ENCODE peak calls at places on chromosomes 4 and X, in ten cellular contexts. One of them, this sample, is unnamed.

GRCh38 chrX:107659768-107660167 is 31.5 kb downstream of the PRPS1 start:
- DNase-seq in astrocyte of the spinal cord: peak; percentile 62
- DNase-seq in activated T-helper 1 cell treated with Interleukin-2 at 50 U/mL for 16 hours: no peak
- DNase-seq in gastrocnemius medialis: no peak
- DNase-seq in left lung: no peak
- DNase-seq in central memory CD4-positive, alpha-beta T cell: peak; percentile 42
- DNase-seq in H9: no peak
- DNase-seq in adrenal gland: no peak
- DNase-seq in stimulated activated CD4-positive, alpha-beta T cell treated with anti-CD3 and anti-CD28 coated beads, Interleukin-4, amount 100 ng/mL, for 48 hours: no peak
- DNase-seq in activated CD8-positive, alpha-beta memory T cell treated with anti-CD3 and anti-CD28 coated beads for 1 hour: no peak
- DNase-seq in this sample: no peak

GRCh38 chr4:185304944-185305690 is 90.6 kb downstream of the LRP2BP start:
- DNase-seq in astrocyte of the spinal cord: peak; percentile 29
- DNase-seq in activated T-helper 1 cell treated with Interleukin-2 at 50 U/mL for 16 hours: no peak
- DNase-seq in gastrocnemius medialis: no peak
- DNase-seq in left lung: no peak
- DNase-seq in central memory CD4-positive, alpha-beta T cell: no peak
- DNase-seq in H9: peak; percentile 69
- DNase-seq in adrenal gland: no peak
- DNase-seq in stimulated activated CD4-positive, alpha-beta T cell treated with anti-CD3 and anti-CD28 coated beads, Interleukin-4, amount 100 ng/mL, for 48 hours: no peak
- DNase-seq in activated CD8-positive, alpha-beta memory T cell treated with anti-CD3 and anti-CD28 coated beads for 1 hour: no peak
- DNase-seq in this sample: peak; percentile 16

GRCh38 chrX:19747672-19748610 is 139.5 kb downstream of the SH3KBP1 start:
- DNase-seq in astrocyte of the spinal cord: no peak
- DNase-seq in activated T-helper 1 cell treated with Interleukin-2 at 50 U/mL for 16 hours: peak; percentile 68
- DNase-seq in gastrocnemius medialis: no peak
- DNase-seq in left lung: peak; percentile 58
- DNase-seq in central memory CD4-positive, alpha-beta T cell: peak; percentile 84
- DNase-seq in H9: no peak
- DNase-seq in adrenal gland: no peak
- DNase-seq in stimulated activated CD4-positive, alpha-beta T cell treated with anti-CD3 and anti-CD28 coated beads, Interleukin-4, amount 100 ng/mL, for 48 hours: peak; percentile 31
- DNase-seq in activated CD8-positive, alpha-beta memory T cell treated with anti-CD3 and anti-CD28 coated beads for 1 hour: peak; percentile 38
- DNase-seq in this sample: peak; percentile 48

GRCh38 chrX:39577206-39577605 is 520.6 kb downstream of the BCOR start:
- DNase-seq in astrocyte of the spinal cord: peak; percentile 15
- DNase-seq in activated T-helper 1 cell treated with Interleukin-2 at 50 U/mL for 16 hours: no peak
- DNase-seq in gastrocnemius medialis: no peak
- DNase-seq in left lung: no peak
- DNase-seq in central memory CD4-positive, alpha-beta T cell: no peak
- DNase-seq in H9: no peak
- DNase-seq in adrenal gland: no peak
- DNase-seq in stimulated activated CD4-positive, alpha-beta T cell treated with anti-CD3 and anti-CD28 coated beads, Interleukin-4, amount 100 ng/mL, for 48 hours: no peak
- DNase-seq in activated CD8-positive, alpha-beta memory T cell treated with anti-CD3 and anti-CD28 coated beads for 1 hour: no peak
- DNase-seq in this sample: no peak

GRCh38 chr4:161564230-161564834 is 599.5 kb downstream of the FSTL5 start:
- DNase-seq in astrocyte of the spinal cord: peak; percentile 44
- DNase-seq in activated T-helper 1 cell treated with Interleukin-2 at 50 U/mL for 16 hours: no peak
- DNase-seq in gastrocnemius medialis: no peak
- DNase-seq in left lung: no peak
- DNase-seq in central memory CD4-positive, alpha-beta T cell: no peak
- DNase-seq in H9: no peak
- DNase-seq in adrenal gland: no peak
- DNase-seq in stimulated activated CD4-positive, alpha-beta T cell treated with anti-CD3 and anti-CD28 coated beads, Interleukin-4, amount 100 ng/mL, for 48 hours: no peak
- DNase-seq in activated CD8-positive, alpha-beta memory T cell treated with anti-CD3 and anti-CD28 coated beads for 1 hour: no peak
- DNase-seq in this sample: no peak

GRCh38 chr4:101187837-101188236 is 159.5 kb downstream of the PPP3CA start:
- DNase-seq in astrocyte of the spinal cord: no peak
- DNase-seq in activated T-helper 1 cell treated with Interleukin-2 at 50 U/mL for 16 hours: no peak
- DNase-seq in gastrocnemius medialis: no peak
- DNase-seq in left lung: no peak
- DNase-seq in central memory CD4-positive, alpha-beta T cell: no peak
- DNase-seq in H9: no peak
- DNase-seq in adrenal gland: no peak
- DNase-seq in stimulated activated CD4-positive, alpha-beta T cell treated with anti-CD3 and anti-CD28 coated beads, Interleukin-4, amount 100 ng/mL, for 48 hours: no peak
- DNase-seq in activated CD8-positive, alpha-beta memory T cell treated with anti-CD3 and anti-CD28 coated beads for 1 hour: no peak
- DNase-seq in this sample: no peak

GRCh38 chrX:80841259-80841658 is 31.6 kb upstream of the BRWD3 start:
- DNase-seq in astrocyte of the spinal cord: no peak
- DNase-seq in activated T-helper 1 cell treated with Interleukin-2 at 50 U/mL for 16 hours: no peak
- DNase-seq in gastrocnemius medialis: no peak
- DNase-seq in left lung: no peak
- DNase-seq in central memory CD4-positive, alpha-beta T cell: no peak
- DNase-seq in H9: no peak
- DNase-seq in adrenal gland: no peak
- DNase-seq in stimulated activated CD4-positive, alpha-beta T cell treated with anti-CD3 and anti-CD28 coated beads, Interleukin-4, amount 100 ng/mL, for 48 hours: no peak
- DNase-seq in activated CD8-positive, alpha-beta memory T cell treated with anti-CD3 and anti-CD28 coated beads for 1 hour: no peak
- DNase-seq in this sample: no peak

GRCh38 chr4:83556836-83557235 is 20.9 kb downstream of the GPAT3 start:
- DNase-seq in astrocyte of the spinal cord: no peak
- DNase-seq in activated T-helper 1 cell treated with Interleukin-2 at 50 U/mL for 16 hours: no peak
- DNase-seq in gastrocnemius medialis: no peak
- DNase-seq in left lung: no peak
- DNase-seq in central memory CD4-positive, alpha-beta T cell: no peak
- DNase-seq in H9: no peak
- DNase-seq in adrenal gland: no peak
- DNase-seq in stimulated activated CD4-positive, alpha-beta T cell treated with anti-CD3 and anti-CD28 coated beads, Interleukin-4, amount 100 ng/mL, for 48 hours: no peak
- DNase-seq in activated CD8-positive, alpha-beta memory T cell treated with anti-CD3 and anti-CD28 coated beads for 1 hour: no peak
- DNase-seq in this sample: no peak

GRCh38 chr4:187993827-187994226 is 1.7 kb upstream of the ZFP42 start:
- DNase-seq in astrocyte of the spinal cord: no peak
- DNase-seq in activated T-helper 1 cell treated with Interleukin-2 at 50 U/mL for 16 hours: no peak
- DNase-seq in gastrocnemius medialis: no peak
- DNase-seq in left lung: no peak
- DNase-seq in central memory CD4-positive, alpha-beta T cell: no peak
- DNase-seq in H9: peak; percentile 72
- DNase-seq in adrenal gland: no peak
- DNase-seq in stimulated activated CD4-positive, alpha-beta T cell treated with anti-CD3 and anti-CD28 coated beads, Interleukin-4, amount 100 ng/mL, for 48 hours: no peak
- DNase-seq in activated CD8-positive, alpha-beta memory T cell treated with anti-CD3 and anti-CD28 coated beads for 1 hour: no peak
- DNase-seq in this sample: no peak

GRCh38 chr4:151530230-151530629 is 121.3 kb downstream of the FHIP1A start:
- DNase-seq in astrocyte of the spinal cord: peak; percentile 10
- DNase-seq in activated T-helper 1 cell treated with Interleukin-2 at 50 U/mL for 16 hours: no peak
- DNase-seq in gastrocnemius medialis: no peak
- DNase-seq in left lung: no peak
- DNase-seq in central memory CD4-positive, alpha-beta T cell: no peak
- DNase-seq in H9: no peak
- DNase-seq in adrenal gland: no peak
- DNase-seq in stimulated activated CD4-positive, alpha-beta T cell treated with anti-CD3 and anti-CD28 coated beads, Interleukin-4, amount 100 ng/mL, for 48 hours: no peak
- DNase-seq in activated CD8-positive, alpha-beta memory T cell treated with anti-CD3 and anti-CD28 coated beads for 1 hour: no peak
- DNase-seq in this sample: no peak

GRCh38 chrX:100864967-100865366 is 9.2 kb downstream of the NOX1 start:
- DNase-seq in astrocyte of the spinal cord: peak; percentile 48
- DNase-seq in activated T-helper 1 cell treated with Interleukin-2 at 50 U/mL for 16 hours: no peak
- DNase-seq in gastrocnemius medialis: no peak
- DNase-seq in left lung: no peak
- DNase-seq in central memory CD4-positive, alpha-beta T cell: no peak
- DNase-seq in H9: no peak
- DNase-seq in adrenal gland: peak; percentile 17
- DNase-seq in stimulated activated CD4-positive, alpha-beta T cell treated with anti-CD3 and anti-CD28 coated beads, Interleukin-4, amount 100 ng/mL, for 48 hours: no peak
- DNase-seq in activated CD8-positive, alpha-beta memory T cell treated with anti-CD3 and anti-CD28 coated beads for 1 hour: no peak
- DNase-seq in this sample: no peak

GRCh38 chrX:39957816-39958561 is 139.8 kb downstream of the BCOR start:
- DNase-seq in astrocyte of the spinal cord: no peak
- DNase-seq in activated T-helper 1 cell treated with Interleukin-2 at 50 U/mL for 16 hours: no peak
- DNase-seq in gastrocnemius medialis: no peak
- DNase-seq in left lung: no peak
- DNase-seq in central memory CD4-positive, alpha-beta T cell: no peak
- DNase-seq in H9: no peak
- DNase-seq in adrenal gland: no peak
- DNase-seq in stimulated activated CD4-positive, alpha-beta T cell treated with anti-CD3 and anti-CD28 coated beads, Interleukin-4, amount 100 ng/mL, for 48 hours: no peak
- DNase-seq in activated CD8-positive, alpha-beta memory T cell treated with anti-CD3 and anti-CD28 coated beads for 1 hour: no peak
- DNase-seq in this sample: no peak

GRCh38 chr4:172232966-172233365 is 419.8 kb downstream of the GALNTL6 start:
- DNase-seq in astrocyte of the spinal cord: no peak
- DNase-seq in activated T-helper 1 cell treated with Interleukin-2 at 50 U/mL for 16 hours: no peak
- DNase-seq in gastrocnemius medialis: no peak
- DNase-seq in left lung: peak; percentile 1
- DNase-seq in central memory CD4-positive, alpha-beta T cell: no peak
- DNase-seq in H9: peak; percentile 57
- DNase-seq in adrenal gland: no peak
- DNase-seq in stimulated activated CD4-positive, alpha-beta T cell treated with anti-CD3 and anti-CD28 coated beads, Interleukin-4, amount 100 ng/mL, for 48 hours: no peak
- DNase-seq in activated CD8-positive, alpha-beta memory T cell treated with anti-CD3 and anti-CD28 coated beads for 1 hour: no peak
- DNase-seq in this sample: no peak

GRCh38 chr4:18318682-18319410 is 297.3 kb upstream of the LCORL start:
- DNase-seq in astrocyte of the spinal cord: no peak
- DNase-seq in activated T-helper 1 cell treated with Interleukin-2 at 50 U/mL for 16 hours: no peak
- DNase-seq in gastrocnemius medialis: no peak
- DNase-seq in left lung: peak; percentile 75
- DNase-seq in central memory CD4-positive, alpha-beta T cell: no peak
- DNase-seq in H9: no peak
- DNase-seq in adrenal gland: peak; percentile 83
- DNase-seq in stimulated activated CD4-positive, alpha-beta T cell treated with anti-CD3 and anti-CD28 coated beads, Interleukin-4, amount 100 ng/mL, for 48 hours: no peak
- DNase-seq in activated CD8-positive, alpha-beta memory T cell treated with anti-CD3 and anti-CD28 coated beads for 1 hour: no peak
- DNase-seq in this sample: no peak

GRCh38 chr4:73404457-73404856 is 370 bp downstream of the ALB start:
- DNase-seq in astrocyte of the spinal cord: no peak
- DNase-seq in activated T-helper 1 cell treated with Interleukin-2 at 50 U/mL for 16 hours: no peak
- DNase-seq in gastrocnemius medialis: no peak
- DNase-seq in left lung: no peak
- DNase-seq in central memory CD4-positive, alpha-beta T cell: no peak
- DNase-seq in H9: no peak
- DNase-seq in adrenal gland: no peak
- DNase-seq in stimulated activated CD4-positive, alpha-beta T cell treated with anti-CD3 and anti-CD28 coated beads, Interleukin-4, amount 100 ng/mL, for 48 hours: no peak
- DNase-seq in activated CD8-positive, alpha-beta memory T cell treated with anti-CD3 and anti-CD28 coated beads for 1 hour: no peak
- DNase-seq in this sample: no peak

GRCh38 chr4:1720163-1720983 is 750 bp downstream of the TMEM129 start:
- DNase-seq in astrocyte of the spinal cord: peak; percentile 30
- DNase-seq in activated T-helper 1 cell treated with Interleukin-2 at 50 U/mL for 16 hours: no peak
- DNase-seq in gastrocnemius medialis: no peak
- DNase-seq in left lung: peak; percentile 91
- DNase-seq in central memory CD4-positive, alpha-beta T cell: peak; percentile 45
- DNase-seq in H9: peak; percentile 54
- DNase-seq in adrenal gland: peak; percentile 60
- DNase-seq in stimulated activated CD4-positive, alpha-beta T cell treated with anti-CD3 and anti-CD28 coated beads, Interleukin-4, amount 100 ng/mL, for 48 hours: no peak
- DNase-seq in activated CD8-positive, alpha-beta memory T cell treated with anti-CD3 and anti-CD28 coated beads for 1 hour: no peak
- DNase-seq in this sample: peak; percentile 65

GRCh38 chrX:26651755-26652154 is 435.8 kb downstream of the MAGEB5 start:
- DNase-seq in astrocyte of the spinal cord: no peak
- DNase-seq in activated T-helper 1 cell treated with Interleukin-2 at 50 U/mL for 16 hours: no peak
- DNase-seq in gastrocnemius medialis: no peak
- DNase-seq in left lung: no peak
- DNase-seq in central memory CD4-positive, alpha-beta T cell: no peak
- DNase-seq in H9: no peak
- DNase-seq in adrenal gland: no peak
- DNase-seq in stimulated activated CD4-positive, alpha-beta T cell treated with anti-CD3 and anti-CD28 coated beads, Interleukin-4, amount 100 ng/mL, for 48 hours: no peak
- DNase-seq in activated CD8-positive, alpha-beta memory T cell treated with anti-CD3 and anti-CD28 coated beads for 1 hour: no peak
- DNase-seq in this sample: no peak

GRCh38 chrX:129876734-129877395 is 29.1 kb upstream of the UTP14A start:
- DNase-seq in astrocyte of the spinal cord: peak; percentile 71
- DNase-seq in activated T-helper 1 cell treated with Interleukin-2 at 50 U/mL for 16 hours: no peak
- DNase-seq in gastrocnemius medialis: no peak
- DNase-seq in left lung: no peak
- DNase-seq in central memory CD4-positive, alpha-beta T cell: no peak
- DNase-seq in H9: peak; percentile 27
- DNase-seq in adrenal gland: no peak
- DNase-seq in stimulated activated CD4-positive, alpha-beta T cell treated with anti-CD3 and anti-CD28 coated beads, Interleukin-4, amount 100 ng/mL, for 48 hours: no peak
- DNase-seq in activated CD8-positive, alpha-beta memory T cell treated with anti-CD3 and anti-CD28 coated beads for 1 hour: no peak
- DNase-seq in this sample: no peak

GRCh38 chrX:69285881-69286545 is 120.8 kb upstream of the PJA1 start:
- DNase-seq in astrocyte of the spinal cord: peak; percentile 5
- DNase-seq in activated T-helper 1 cell treated with Interleukin-2 at 50 U/mL for 16 hours: peak; percentile 29
- DNase-seq in gastrocnemius medialis: no peak
- DNase-seq in left lung: peak; percentile 84
- DNase-seq in central memory CD4-positive, alpha-beta T cell: peak; percentile 30
- DNase-seq in H9: no peak
- DNase-seq in adrenal gland: peak; percentile 57
- DNase-seq in stimulated activated CD4-positive, alpha-beta T cell treated with anti-CD3 and anti-CD28 coated beads, Interleukin-4, amount 100 ng/mL, for 48 hours: peak; percentile 54
- DNase-seq in activated CD8-positive, alpha-beta memory T cell treated with anti-CD3 and anti-CD28 coated beads for 1 hour: peak; percentile 1
- DNase-seq in this sample: peak; percentile 64

GRCh38 chrX:27619975-27620374 is 29.8 kb downstream of the DCAF8L2 start:
- DNase-seq in astrocyte of the spinal cord: no peak
- DNase-seq in activated T-helper 1 cell treated with Interleukin-2 at 50 U/mL for 16 hours: no peak
- DNase-seq in gastrocnemius medialis: no peak
- DNase-seq in left lung: no peak
- DNase-seq in central memory CD4-positive, alpha-beta T cell: no peak
- DNase-seq in H9: no peak
- DNase-seq in adrenal gland: no peak
- DNase-seq in stimulated activated CD4-positive, alpha-beta T cell treated with anti-CD3 and anti-CD28 coated beads, Interleukin-4, amount 100 ng/mL, for 48 hours: no peak
- DNase-seq in activated CD8-positive, alpha-beta memory T cell treated with anti-CD3 and anti-CD28 coated beads for 1 hour: no peak
- DNase-seq in this sample: no peak

GRCh38 chrX:12997898-12998687 is 23.2 kb downstream of the TMSB4X start:
- DNase-seq in astrocyte of the spinal cord: no peak
- DNase-seq in activated T-helper 1 cell treated with Interleukin-2 at 50 U/mL for 16 hours: no peak
- DNase-seq in gastrocnemius medialis: no peak
- DNase-seq in left lung: no peak
- DNase-seq in central memory CD4-positive, alpha-beta T cell: no peak
- DNase-seq in H9: no peak
- DNase-seq in adrenal gland: no peak
- DNase-seq in stimulated activated CD4-positive, alpha-beta T cell treated with anti-CD3 and anti-CD28 coated beads, Interleukin-4, amount 100 ng/mL, for 48 hours: no peak
- DNase-seq in activated CD8-positive, alpha-beta memory T cell treated with anti-CD3 and anti-CD28 coated beads for 1 hour: no peak
- DNase-seq in this sample: no peak

GRCh38 chr4:55865228-55865806 is 11.9 kb downstream of the EXOC1 start:
- DNase-seq in astrocyte of the spinal cord: peak; percentile 73
- DNase-seq in activated T-helper 1 cell treated with Interleukin-2 at 50 U/mL for 16 hours: no peak
- DNase-seq in gastrocnemius medialis: no peak
- DNase-seq in left lung: no peak
- DNase-seq in central memory CD4-positive, alpha-beta T cell: no peak
- DNase-seq in H9: no peak
- DNase-seq in adrenal gland: no peak
- DNase-seq in stimulated activated CD4-positive, alpha-beta T cell treated with anti-CD3 and anti-CD28 coated beads, Interleukin-4, amount 100 ng/mL, for 48 hours: no peak
- DNase-seq in activated CD8-positive, alpha-beta memory T cell treated with anti-CD3 and anti-CD28 coated beads for 1 hour: no peak
- DNase-seq in this sample: no peak

GRCh38 chr4:77167866-77168265 is 10.9 kb downstream of the CCNG2 start:
- DNase-seq in astrocyte of the spinal cord: no peak
- DNase-seq in activated T-helper 1 cell treated with Interleukin-2 at 50 U/mL for 16 hours: no peak
- DNase-seq in gastrocnemius medialis: no peak
- DNase-seq in left lung: no peak
- DNase-seq in central memory CD4-positive, alpha-beta T cell: no peak
- DNase-seq in H9: no peak
- DNase-seq in adrenal gland: no peak
- DNase-seq in stimulated activated CD4-positive, alpha-beta T cell treated with anti-CD3 and anti-CD28 coated beads, Interleukin-4, amount 100 ng/mL, for 48 hours: no peak
- DNase-seq in activated CD8-positive, alpha-beta memory T cell treated with anti-CD3 and anti-CD28 coated beads for 1 hour: no peak
- DNase-seq in this sample: no peak

GRCh38 chrX:132953358-132953757 is 5.1 kb downstream of the HS6ST2 start:
- DNase-seq in astrocyte of the spinal cord: no peak
- DNase-seq in activated T-helper 1 cell treated with Interleukin-2 at 50 U/mL for 16 hours: no peak
- DNase-seq in gastrocnemius medialis: no peak
- DNase-seq in left lung: no peak
- DNase-seq in central memory CD4-positive, alpha-beta T cell: no peak
- DNase-seq in H9: no peak
- DNase-seq in adrenal gland: no peak
- DNase-seq in stimulated activated CD4-positive, alpha-beta T cell treated with anti-CD3 and anti-CD28 coated beads, Interleukin-4, amount 100 ng/mL, for 48 hours: no peak
- DNase-seq in activated CD8-positive, alpha-beta memory T cell treated with anti-CD3 and anti-CD28 coated beads for 1 hour: no peak
- DNase-seq in this sample: no peak

GRCh38 chrX:153816821-153817220 is 13.5 kb downstream of the PDZD4 start:
- DNase-seq in astrocyte of the spinal cord: no peak
- DNase-seq in activated T-helper 1 cell treated with Interleukin-2 at 50 U/mL for 16 hours: peak; percentile 15
- DNase-seq in gastrocnemius medialis: no peak
- DNase-seq in left lung: peak; percentile 14
- DNase-seq in central memory CD4-positive, alpha-beta T cell: peak; percentile 45
- DNase-seq in H9: no peak
- DNase-seq in adrenal gland: no peak
- DNase-seq in stimulated activated CD4-positive, alpha-beta T cell treated with anti-CD3 and anti-CD28 coated beads, Interleukin-4, amount 100 ng/mL, for 48 hours: no peak
- DNase-seq in activated CD8-positive, alpha-beta memory T cell treated with anti-CD3 and anti-CD28 coated beads for 1 hour: no peak
- DNase-seq in this sample: no peak

GRCh38 chr4:53186714-53187358 is 179.0 kb downstream of the SCFD2 start:
- DNase-seq in astrocyte of the spinal cord: no peak
- DNase-seq in activated T-helper 1 cell treated with Interleukin-2 at 50 U/mL for 16 hours: no peak
- DNase-seq in gastrocnemius medialis: no peak
- DNase-seq in left lung: no peak
- DNase-seq in central memory CD4-positive, alpha-beta T cell: no peak
- DNase-seq in H9: no peak
- DNase-seq in adrenal gland: no peak
- DNase-seq in stimulated activated CD4-positive, alpha-beta T cell treated with anti-CD3 and anti-CD28 coated beads, Interleukin-4, amount 100 ng/mL, for 48 hours: no peak
- DNase-seq in activated CD8-positive, alpha-beta memory T cell treated with anti-CD3 and anti-CD28 coated beads for 1 hour: no peak
- DNase-seq in this sample: no peak

GRCh38 chr4:6042293-6043063 is 24.2 kb upstream of the C4orf50 start:
- DNase-seq in astrocyte of the spinal cord: no peak
- DNase-seq in activated T-helper 1 cell treated with Interleukin-2 at 50 U/mL for 16 hours: no peak
- DNase-seq in gastrocnemius medialis: no peak
- DNase-seq in left lung: no peak
- DNase-seq in central memory CD4-positive, alpha-beta T cell: no peak
- DNase-seq in H9: no peak
- DNase-seq in adrenal gland: no peak
- DNase-seq in stimulated activated CD4-positive, alpha-beta T cell treated with anti-CD3 and anti-CD28 coated beads, Interleukin-4, amount 100 ng/mL, for 48 hours: no peak
- DNase-seq in activated CD8-positive, alpha-beta memory T cell treated with anti-CD3 and anti-CD28 coated beads for 1 hour: no peak
- DNase-seq in this sample: no peak

GRCh38 chr4:5814421-5814820 is 78.5 kb downstream of the CRMP1 start:
- DNase-seq in astrocyte of the spinal cord: no peak
- DNase-seq in activated T-helper 1 cell treated with Interleukin-2 at 50 U/mL for 16 hours: no peak
- DNase-seq in gastrocnemius medialis: no peak
- DNase-seq in left lung: peak; percentile 41
- DNase-seq in central memory CD4-positive, alpha-beta T cell: no peak
- DNase-seq in H9: no peak
- DNase-seq in adrenal gland: no peak
- DNase-seq in stimulated activated CD4-positive, alpha-beta T cell treated with anti-CD3 and anti-CD28 coated beads, Interleukin-4, amount 100 ng/mL, for 48 hours: no peak
- DNase-seq in activated CD8-positive, alpha-beta memory T cell treated with anti-CD3 and anti-CD28 coated beads for 1 hour: no peak
- DNase-seq in this sample: no peak